ENCODE peak calls at places on chromosomes 7 and 10, in four cellular contexts. J, O, G and L are unnamed samples.
A peak's percentile ranks its signal among the peaks of the same experiment; 100 is the strongest.

GRCh38 chr7:120950539-120951308 is at the start of gene ING3:
- DNase-seq in J (peak; percentile 98), O (peak; percentile 99), G (peak; percentile 92), L (peak; percentile 99)

GRCh38 chr7:26630941-26631580 is 233.3 kb downstream of the SKAP2 start:
- DNase-seq in J (no peak), O (no peak), G (no peak), L (no peak)

GRCh38 chr7:140142031-140142430 is 34.8 kb downstream of the KDM7A start:
- DNase-seq in J (no peak), O (no peak), G (no peak), L (no peak)

GRCh38 chr10:2081501-2081900 is 344.2 kb upstream of the ADARB2 start:
- DNase-seq in J (no peak), O (no peak), G (peak; percentile 19), L (peak; percentile 0)

GRCh38 chr10:31000867-31001266 is 30.8 kb downstream of the ZNF438 start:
- DNase-seq in J (no peak), O (peak; percentile 75), G (no peak), L (no peak)

GRCh38 chr7:4683884-4684565 is 1.9 kb downstream of the FOXK1 start:
- DNase-seq in J (peak; percentile 63), O (peak; percentile 64), G (peak; percentile 52), L (peak; percentile 26)

GRCh38 chr7:140564643-140565042 is 76.0 kb downstream of the DENND2A start:
- DNase-seq in J (no peak), O (no peak), G (no peak), L (no peak)

GRCh38 chr10:63878428-63878827 is 357.2 kb downstream of the REEP3 start:
- DNase-seq in J (no peak), O (no peak), G (no peak), L (no peak)

GRCh38 chr7:114082934-114083647 is 164.3 kb upstream of the PPP1R3A start:
- DNase-seq in J (peak; percentile 23), O (peak; percentile 24), G (no peak), L (no peak)

GRCh38 chr7:5528815-5529442 is 105.3 kb upstream of the TNRC18 start:
- DNase-seq in J (peak; percentile 39), O (peak; percentile 65), G (no peak), L (no peak)

GRCh38 chr10:68594405-68594804 is 34.3 kb downstream of the TET1 start:
- DNase-seq in J (no peak), O (peak; percentile 78), G (no peak), L (no peak)

GRCh38 chr7:157495594-157495993 is 158.8 kb downstream of the DNAJB6 start:
- DNase-seq in J (no peak), O (no peak), G (peak; percentile 32), L (no peak)

GRCh38 chr7:101666293-101666692 is 37.2 kb upstream of the MYL10 start:
- DNase-seq in J (no peak), O (no peak), G (no peak), L (no peak)

GRCh38 chr10:85606401-85606800 is 760.2 kb downstream of the GRID1 start:
- DNase-seq in J (no peak), O (no peak), G (no peak), L (no peak)

GRCh38 chr10:29244978-29245377 is 43.9 kb upstream of the LYZL1 start:
- DNase-seq in J (no peak), O (no peak), G (no peak), L (no peak)

GRCh38 chr7:35734001-35734483 is 39.1 kb upstream of the HERPUD2 start:
- DNase-seq in J (no peak), O (no peak), G (no peak), L (no peak)

GRCh38 chr10:3107426-3107961 is 40.1 kb downstream of the PFKP start:
- DNase-seq in J (peak; percentile 88), O (peak; percentile 84), G (no peak), L (no peak)

GRCh38 chr7:146096994-146097393 is 19.6 kb upstream of the CNTNAP2 start:
- DNase-seq in J (no peak), O (no peak), G (no peak), L (no peak)

GRCh38 chr7:51249991-51250390 is 66.6 kb downstream of the COBL start:
- DNase-seq in J (no peak), O (no peak), G (no peak), L (no peak)

GRCh38 chr7:131223151-131223550 is 104.5 kb upstream of the MKLN1 start:
- DNase-seq in J (no peak), O (no peak), G (no peak), L (no peak)

GRCh38 chr7:521221-522070 is 1.8 kb upstream of the PDGFA start:
- DNase-seq in J (peak; percentile 75), O (peak; percentile 65), G (no peak), L (no peak)

GRCh38 chr10:133421336-133422222 is 2.8 kb downstream of the SPRN start:
- DNase-seq in J (no peak), O (no peak), G (no peak), L (no peak)

GRCh38 chr10:11724938-11725776 is 17.0 kb upstream of the ECHDC3 start:
- DNase-seq in J (no peak), O (peak; percentile 83), G (peak; percentile 60), L (peak; percentile 73)

GRCh38 chr7:158602905-158603772 is 15.5 kb upstream of the PTPRN2 start:
- DNase-seq in J (no peak), O (peak; percentile 17), G (peak; percentile 0), L (no peak)

GRCh38 chr10:124719213-124719851 is 24.8 kb downstream of the FAM53B start:
- DNase-seq in J (peak; percentile 53), O (peak; percentile 84), G (peak; percentile 87), L (peak; percentile 89)

GRCh38 chr7:29194206-29194593 is 375 bp upstream of the CHN2 start:
- DNase-seq in J (peak; percentile 47), O (peak; percentile 11), G (no peak), L (peak; percentile 23)

GRCh38 chr7:84112771-84113170 is 81.8 kb downstream of the SEMA3A start:
- DNase-seq in J (no peak), O (no peak), G (no peak), L (peak; percentile 14)

GRCh38 chr10:50469778-50470193 is 154.0 kb downstream of the SGMS1 start:
- DNase-seq in J (no peak), O (peak; percentile 20), G (no peak), L (no peak)

GRCh38 chr10:62594093-62594520 is 210.4 kb upstream of the ADO start:
- DNase-seq in J (peak; percentile 44), O (peak; percentile 77), G (peak; percentile 30), L (peak; percentile 31)

GRCh38 chr7:44244282-44244681 is 43.5 kb downstream of the YKT6 start:
- DNase-seq in J (no peak), O (peak; percentile 25), G (no peak), L (peak; percentile 50)

DNA sequence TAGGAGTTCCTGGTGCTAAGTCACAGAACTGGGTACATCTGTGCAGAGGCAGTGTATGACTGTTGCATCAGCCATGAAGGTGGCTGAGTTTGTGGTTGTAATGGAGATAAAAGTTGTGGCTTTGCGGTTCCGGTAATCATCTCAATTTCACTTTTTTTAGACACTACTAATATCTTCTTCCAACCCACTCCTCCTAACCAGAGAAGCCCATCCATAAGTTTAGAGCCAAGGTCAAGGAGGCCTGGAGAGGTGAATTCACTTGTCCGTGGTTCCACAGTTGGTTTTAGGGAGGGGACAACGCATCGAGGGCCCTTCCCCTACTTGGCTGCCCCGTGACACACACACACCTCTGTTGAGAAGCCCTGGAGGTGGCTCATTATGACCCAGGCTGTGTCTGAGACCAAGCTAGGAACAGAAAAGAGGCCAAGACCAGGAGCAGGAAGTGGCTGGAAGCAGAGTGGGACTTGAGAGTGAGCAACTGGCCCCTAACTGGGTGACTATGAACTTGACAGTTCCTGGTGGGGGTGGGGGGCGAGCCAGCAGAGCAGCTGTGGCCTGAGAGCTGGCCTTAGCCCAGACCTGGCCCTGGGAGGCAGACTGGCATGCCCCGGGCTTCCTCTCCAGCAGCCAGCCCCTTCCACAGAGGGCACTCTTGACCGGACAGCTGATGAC is 66.8 kb upstream of the COL13A1 start:
- DNase-seq in J (no peak), O (no peak), G (no peak), L (no peak)
- H3K4me1 ChIP-seq in J (no peaks in the 10 kb centered on the region), O (peaks cover 23% of the 10 kb centered on the region), G (peaks cover 9% of the 10 kb centered on the region), L (peaks cover 43% of the 10 kb centered on the region)

GRCh38 chr10:6052247-6053221 is 9.6 kb downstream of the IL2RA start:
- DNase-seq in J (no peak), O (no peak), G (peak; percentile 73), L (no peak)
- H3K27ac ChIP-seq in J (no peak overlapping the region), O (no peak overlapping the region), G (peak overlapping the region; percentile 24), L (no peak overlapping the region)

GRCh38 chr10:119675483-119676170 is 24.4 kb downstream of the BAG3 start:
- DNase-seq in J (no peak), O (no peak), G (no peak), L (no peak)
- H3K4me1 ChIP-seq in J (no peaks in the 10 kb centered on the region), O (no peaks in the 10 kb centered on the region), G (no peaks in the 10 kb centered on the region), L (peaks cover 7% of the 10 kb centered on the region)

DNA sequence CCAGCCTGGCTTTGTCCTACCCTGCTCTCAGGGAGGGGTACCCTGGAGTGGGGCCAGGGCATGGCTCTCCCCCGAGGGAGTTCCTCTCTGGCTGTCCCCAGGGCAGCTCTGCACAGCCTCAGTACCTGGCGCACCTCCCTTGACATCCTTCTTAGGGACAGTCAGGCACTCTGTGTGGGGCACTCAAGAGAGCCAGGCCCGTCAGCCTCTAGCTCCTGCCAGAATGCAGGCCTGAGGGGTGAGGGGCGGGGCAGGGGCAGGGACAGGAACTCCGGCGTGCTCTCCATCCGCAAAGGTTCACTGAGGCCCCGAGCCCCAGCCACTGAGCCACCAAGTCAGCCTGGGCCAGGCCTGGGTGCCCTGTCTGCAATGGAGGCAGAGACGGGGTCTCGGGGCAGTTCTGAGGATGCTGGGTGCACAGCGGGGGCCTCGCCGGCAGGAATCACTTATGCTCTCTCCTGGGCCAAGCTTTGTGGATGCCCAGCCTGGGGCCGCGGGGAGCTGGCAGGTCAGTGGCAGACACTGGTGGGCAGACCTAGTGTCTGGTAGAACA is 10.1 kb downstream of the LIMK1 start:
- DNase-seq in J (no peak), O (no peak), G (no peak), L (no peak)
- H3K27ac ChIP-seq in J (no peak overlapping the region), O (peak overlapping the region; percentile 71), G (peak overlapping the region; percentile 94), L (peak overlapping the region; percentile 83)

GRCh38 chr10:43037942-43038782 is 38.7 kb upstream of the RET start:
- DNase-seq in J (no peak), O (no peak), G (no peak), L (no peak)
- H3K4me1 ChIP-seq in J (no peaks in the 10 kb centered on the region), O (no peaks in the 10 kb centered on the region), G (no peaks in the 10 kb centered on the region), L (no peaks in the 10 kb centered on the region)

GRCh38 chr7:1567082-1567771 is 2.6 kb downstream of the PSMG3 start:
- DNase-seq in J (no peak), O (no peak), G (no peak), L (no peak)
- H3K27ac ChIP-seq in J (no peak overlapping the region), O (no peak overlapping the region), G (no peak overlapping the region), L (no peak overlapping the region)

GRCh38 chr7:129781856-129782256 is 170.3 kb downstream of the NRF1 start:
- DNase-seq in J (no peak), O (no peak), G (no peak), L (no peak)
- H3K4me1 ChIP-seq in J (peaks cover 66% of the 10 kb centered on the region), O (peaks cover 4% of the 10 kb centered on the region), G (peaks cover 21% of the 10 kb centered on the region), L (peaks cover 5% of the 10 kb centered on the region)